ENCODE peak calls at places on chromosomes 12 and 14, in four cellular contexts. I, B, T and N are unnamed samples.

GRCh38 chr14:71235865-71236264 is 328.6 kb downstream of the PCNX1 start:
- DNase-seq in I (no peak), B (no peak), T (no peak), N (no peak)

GRCh38 chr14:103623883-103624482 is 5.0 kb upstream of the KLC1 start:
- DNase-seq in I (no peak), B (no peak), T (no peak), N (no peak)

GRCh38 chr12:84397279-84397678 is 515.3 kb downstream of the SLC6A15 start:
- DNase-seq in I (no peak), B (no peak), T (no peak), N (no peak)

GRCh38 chr12:25670076-25671055 is 117.3 kb upstream of the LMNTD1 start:
- DNase-seq in I (no peak), B (no peak), T (no peak), N (peak; percentile 32)

GRCh38 chr14:98444077-98444476 is 827.9 kb downstream of the BCL11B start:
- DNase-seq in I (no peak), B (no peak), T (no peak), N (no peak)

GRCh38 chr12:96196781-96197180 is 2.6 kb downstream of the ELK3 start:
- DNase-seq in I (peak; percentile 58), B (no peak), T (no peak), N (peak; percentile 51)

GRCh38 chr14:50403433-50403832 is 6.8 kb upstream of the CDKL1 start:
- DNase-seq in I (peak; percentile 80), B (no peak), T (no peak), N (peak; percentile 77)

GRCh38 chr12:71576546-71576945 is 87.1 kb downstream of the ZFC3H1 start:
- DNase-seq in I (no peak), B (no peak), T (no peak), N (no peak)

GRCh38 chr12:68310370-68310769 is 21.8 kb downstream of the MDM1 start:
- DNase-seq in I (peak; percentile 42), B (no peak), T (no peak), N (peak; percentile 95)

GRCh38 chr12:49624919-49625577 is 1.7 kb downstream of the PRPF40B start:
- DNase-seq in I (peak; percentile 81), B (no peak), T (no peak), N (peak; percentile 72)

GRCh38 chr14:105484069-105484996 is 2.4 kb upstream of the CRIP1 start:
- DNase-seq in I (peak; percentile 74), B (no peak), T (no peak), N (no peak)

GRCh38 chr12:18696971-18697602 is 40.7 kb downstream of the PLCZ1 start:
- DNase-seq in I (peak; percentile 58), B (no peak), T (no peak), N (peak; percentile 80)

GRCh38 chr14:67483599-67484270 is 4.8 kb downstream of the TMEM229B start:
- DNase-seq in I (no peak), B (no peak), T (no peak), N (no peak)

GRCh38 chr14:56224691-56225681 is 106.8 kb downstream of the PELI2 start:
- DNase-seq in I (no peak), B (no peak), T (no peak), N (no peak)

GRCh38 chr12:119153477-119154434 is 25.0 kb upstream of the HSPB8 start:
- DNase-seq in I (peak; percentile 74), B (peak; percentile 93), T (peak; percentile 99), N (peak; percentile 17)

GRCh38 chr12:53232641-53233538 is 881 bp upstream of the RARG start:
- DNase-seq in I (peak; percentile 47), B (no peak), T (peak; percentile 76), N (no peak)

GRCh38 chr14:35687335-35687939 is 121.7 kb downstream of the RALGAPA1 start:
- DNase-seq in I (peak; percentile 63), B (no peak), T (no peak), N (peak; percentile 68)

GRCh38 chr12:48925218-48925871 is at the start of gene FKBP11:
- DNase-seq in I (peak; percentile 56), B (peak; percentile 46), T (peak; percentile 91), N (peak; percentile 26)

GRCh38 chr12:84922721-84923120 is 10.1 kb upstream of the SLC6A15 start:
- DNase-seq in I (peak; percentile 28), B (no peak), T (no peak), N (peak; percentile 0)

DNA sequence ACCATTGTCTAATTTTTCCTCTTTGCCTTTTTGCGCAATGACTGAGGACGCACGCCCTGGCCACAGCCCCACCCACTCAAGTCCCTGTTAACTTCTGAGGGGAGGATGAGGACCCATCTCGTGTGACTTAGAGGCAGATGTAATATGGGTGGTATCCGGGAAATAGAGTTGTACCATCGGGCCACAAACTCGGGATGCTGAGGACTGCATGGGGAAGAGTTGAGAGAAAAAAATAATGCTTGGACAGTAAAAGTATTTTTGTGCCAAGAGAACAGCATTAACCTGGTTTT is 263 bp downstream of the RAD9B start:
- DNase-seq in I (no peak), B (no peak), T (no peak), N (no peak)
- H3K4ac ChIP-seq in I (peak overlapping the region; percentile 77), B (peak overlapping the region; percentile 30), T (no peak overlapping the region), N (peak overlapping the region; percentile 88)

GRCh38 chr12:114678028-114678427 is 5.9 kb downstream of the TBX3 start:
- DNase-seq in I (no peak), B (no peak), T (no peak), N (no peak)

GRCh38 chr12:114680498-114681148 is 3.4 kb downstream of the TBX3 start:
- DNase-seq in I (peak; percentile 43), B (no peak), T (no peak), N (no peak)

GRCh38 chr12:114679942-114680341 is 4.0 kb downstream of the TBX3 start:
- DNase-seq in I (no peak), B (no peak), T (no peak), N (no peak)

GRCh38 chr12:114678718-114679117 is 5.3 kb downstream of the TBX3 start:
- DNase-seq in I (no peak), B (no peak), T (no peak), N (no peak)

DNA sequence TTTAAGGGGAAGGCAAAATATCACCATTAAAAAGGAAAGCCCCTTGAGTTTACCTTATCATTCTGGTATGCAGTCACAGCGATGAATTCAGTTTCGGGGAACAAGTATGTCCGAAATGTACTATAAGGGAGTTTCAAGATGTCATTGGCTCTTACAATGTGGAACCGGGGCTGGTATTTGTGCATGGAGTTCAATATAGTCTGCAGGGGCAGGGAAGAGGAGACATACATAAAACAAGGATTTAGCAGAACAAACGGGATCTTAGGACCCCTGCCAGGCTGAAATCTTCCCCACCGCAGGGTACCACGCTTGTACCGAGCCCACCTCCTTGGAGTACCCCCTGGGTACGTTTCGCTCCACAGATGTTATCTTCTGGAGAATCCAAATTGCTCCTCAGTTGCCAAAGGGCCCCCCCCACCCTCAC is 4.5 kb downstream of the TBX3 start:
- DNase-seq in I (peak; percentile 40), B (no peak), T (peak; percentile 59), N (peak; percentile 71)
- H3K4ac ChIP-seq in I (no peak overlapping the region), B (no peak overlapping the region), T (no peak overlapping the region), N (peak overlapping the region; percentile 83)

DNA sequence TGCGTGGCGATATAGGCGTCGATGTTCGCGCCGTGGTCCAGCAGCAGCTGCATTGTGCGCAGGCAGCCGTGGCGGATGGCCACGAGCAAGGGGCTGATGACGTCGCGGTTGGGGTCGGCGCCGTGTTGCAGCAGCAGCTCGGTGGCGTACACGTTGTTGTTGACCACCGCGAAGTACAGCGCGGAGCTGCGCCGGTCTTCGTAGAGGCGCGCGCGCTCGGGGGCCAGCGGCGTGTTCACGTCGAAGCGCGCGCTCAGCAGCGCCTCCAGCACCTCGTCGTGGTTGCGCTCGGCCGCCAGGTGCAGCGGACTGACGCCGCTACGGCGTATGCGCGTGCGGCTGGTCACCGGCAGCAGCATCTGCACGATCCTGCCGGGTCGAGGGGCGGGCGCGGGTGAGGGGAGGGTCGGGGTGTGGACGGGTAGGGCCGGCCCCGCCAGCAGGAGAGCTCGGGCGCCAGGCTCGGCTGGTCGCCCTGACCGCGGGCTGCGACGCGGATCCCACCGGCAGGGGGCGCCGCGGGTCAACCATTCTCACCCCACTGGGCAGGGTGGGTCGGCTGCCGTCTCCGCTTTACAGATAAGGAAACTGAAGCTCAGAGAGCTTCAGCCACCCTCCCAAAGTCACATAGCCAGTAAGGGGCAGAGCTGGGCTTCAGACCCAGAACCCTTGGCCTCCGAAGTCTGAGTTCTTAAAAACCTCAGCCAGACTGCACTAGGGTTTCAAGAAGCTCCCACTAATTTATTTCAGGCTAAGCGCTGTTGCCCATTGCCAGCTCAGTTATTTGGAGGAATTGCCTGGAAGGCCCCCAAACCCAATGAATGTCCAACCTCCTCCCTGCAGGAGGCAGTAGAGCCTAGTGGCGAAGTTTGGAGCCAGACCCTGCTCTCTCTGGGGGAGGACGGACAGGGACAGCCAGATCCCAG is 12.4 kb downstream of the FAM181A start:
- DNase-seq in I (peak; percentile 57), B (peak; percentile 78), T (peak; percentile 93), N (peak; percentile 67)
- H3K4ac ChIP-seq in I (no peak overlapping the region), B (no peak overlapping the region), T (no peak overlapping the region), N (peak overlapping the region; percentile 20)

DNA sequence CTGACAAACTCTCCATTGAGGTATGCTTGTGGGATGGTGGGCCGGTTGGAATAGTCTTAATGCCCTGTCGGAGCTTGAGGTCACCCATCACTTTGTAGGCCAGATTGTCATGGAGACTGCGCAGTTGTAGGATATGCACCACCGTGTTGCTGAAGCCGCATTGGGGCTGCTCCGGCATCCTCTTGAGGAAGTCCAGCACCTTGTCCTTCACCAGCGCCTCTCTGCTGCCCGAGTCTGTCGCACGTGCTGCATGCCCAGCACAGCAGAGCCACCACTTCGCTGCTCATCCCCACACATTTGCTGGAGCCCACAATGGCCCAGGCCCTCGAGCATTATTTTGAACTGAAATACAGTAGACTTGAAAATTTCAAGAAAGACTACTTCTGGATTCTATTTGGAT is 61.8 kb downstream of the FBXO33 start:
- DNase-seq in I (no peak), B (no peak), T (no peak), N (no peak)
- H3K4ac ChIP-seq in I (no peak overlapping the region), B (no peak overlapping the region), T (no peak overlapping the region), N (no peak overlapping the region)

DNA sequence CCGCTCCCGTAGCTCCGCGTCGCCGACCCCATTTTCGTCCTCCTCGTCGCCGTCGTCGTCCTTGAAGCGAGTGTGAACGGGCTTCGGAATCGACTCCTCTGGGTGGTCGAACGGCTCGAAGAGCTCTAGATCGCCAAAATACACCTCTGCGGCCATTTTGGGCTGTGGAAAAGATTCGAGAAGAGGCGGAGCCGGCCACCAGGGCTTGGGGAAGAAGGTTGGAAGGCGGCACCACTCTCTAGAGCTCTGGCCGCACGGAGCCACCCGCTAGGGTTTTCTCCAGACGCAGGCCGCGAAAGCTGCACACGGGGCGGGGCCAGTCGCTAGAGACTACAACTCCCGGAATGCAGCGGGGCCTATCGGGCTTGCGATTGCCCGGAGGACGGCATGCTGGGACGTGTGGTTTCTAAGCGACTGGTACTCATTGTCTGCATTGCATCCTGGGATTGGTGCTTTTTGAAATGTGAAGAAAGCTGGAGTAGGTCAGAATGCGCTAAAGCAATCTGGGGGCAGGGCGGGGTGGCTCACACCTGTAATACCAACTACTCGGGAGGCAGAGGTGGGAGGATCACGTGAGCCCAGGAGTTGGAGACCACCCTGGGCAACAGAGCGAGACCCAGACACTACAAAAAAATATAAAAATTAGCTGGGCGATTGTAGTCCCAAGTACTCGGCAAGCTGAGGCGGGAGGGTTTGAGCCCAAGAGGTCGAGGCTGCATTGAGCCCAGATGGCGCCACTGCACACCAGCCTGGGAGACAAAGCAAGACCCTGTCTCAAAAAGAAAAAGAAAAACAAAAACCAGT is at the start of gene ZCCHC8:
- DNase-seq in I (peak; percentile 99), B (peak; percentile 95), T (peak; percentile 100), N (peak; percentile 98)
- H3K4ac ChIP-seq in I (peak within 1 kb of the TSS; percentile 87), B (peak within 1 kb of the TSS; percentile 93), T (no peak within 1 kb of the TSS), N (peak within 1 kb of the TSS; percentile 96)